ENCODE peak calls at places on chromosomes 13 and 19, in five cellular contexts. U, L, N, C and J are unnamed samples.

GRCh38 chr13:72648513-72649065 is 78.8 kb downstream of the MZT1 start:
- DNase-seq in U (peak; percentile 9), L (no peak), N (no peak), C (no peak), J (no peak)

GRCh38 chr13:106561551-106562170 is 6.3 kb downstream of the ARGLU1 start:
- DNase-seq in U (no peak), L (no peak), N (no peak), C (peak; percentile 26), J (no peak)

GRCh38 chr19:38769635-38770211 is 3.6 kb downstream of the LGALS7 start:
- DNase-seq in U (peak; percentile 77), L (no peak), N (peak; percentile 4), C (peak; percentile 87), J (peak; percentile 95)

GRCh38 chr13:98476106-98476505 is 100.8 kb downstream of the STK24 start:
- DNase-seq in U (no peak), L (no peak), N (no peak), C (no peak), J (no peak)

GRCh38 chr13:22506286-22506685 is 674.5 kb upstream of the SGCG start:
- DNase-seq in U (no peak), L (no peak), N (no peak), C (no peak), J (no peak)

GRCh38 chr19:34851277-34851804 is 75.4 kb upstream of the ZNF30 start:
- DNase-seq in U (no peak), L (peak; percentile 19), N (no peak), C (no peak), J (no peak)

GRCh38 chr19:51572908-51573307 is 1.8 kb downstream of the ZNF175 start:
- DNase-seq in U (peak; percentile 5), L (no peak), N (no peak), C (no peak), J (no peak)

GRCh38 chr19:19865750-19866598 is at the start of gene ZNF253:
- DNase-seq in U (peak; percentile 99), L (peak; percentile 69), N (peak; percentile 96), C (peak; percentile 89), J (peak; percentile 97)

GRCh38 chr13:30033681-30034447 is 183.4 kb upstream of the UBL3 start:
- DNase-seq in U (peak; percentile 90), L (no peak), N (peak; percentile 86), C (no peak), J (no peak)

GRCh38 chr13:109626386-109627171 is 159.8 kb downstream of the IRS2 start:
- DNase-seq in U (no peak), L (no peak), N (no peak), C (no peak), J (no peak)

GRCh38 chr13:27336005-27336673 is 65.5 kb downstream of the RASL11A start:
- DNase-seq in U (no peak), L (no peak), N (no peak), C (no peak), J (no peak)

GRCh38 chr19:18304194-18304495 is 18.7 kb downstream of the LSM4 start:
- DNase-seq in U (peak; percentile 16), L (no peak), N (no peak), C (no peak), J (no peak)

GRCh38 chr13:109818891-109819290 is 32.5 kb upstream of the IRS2 start:
- DNase-seq in U (peak; percentile 80), L (no peak), N (peak; percentile 55), C (no peak), J (no peak)

GRCh38 chr19:42422576-42423461 is 4.4 kb downstream of the LIPE start:
- DNase-seq in U (no peak), L (no peak), N (no peak), C (peak; percentile 72), J (peak; percentile 79)

GRCh38 chr19:51066816-51067215 is 1.9 kb upstream of the KLK13 start:
- DNase-seq in U (no peak), L (no peak), N (no peak), C (no peak), J (no peak)

GRCh38 chr19:12731337-12731736 is 3.1 kb downstream of the TRIR start:
- DNase-seq in U (no peak), L (no peak), N (no peak), C (no peak), J (no peak)

GRCh38 chr19:4059931-4060620 is 6.6 kb downstream of the ZBTB7A start:
- DNase-seq in U (no peak), L (no peak), N (no peak), C (no peak), J (peak; percentile 77)

GRCh38 chr13:102651892-102652291 is 43.0 kb downstream of the METTL21C start:
- DNase-seq in U (peak; percentile 25), L (no peak), N (no peak), C (peak; percentile 10), J (no peak)

GRCh38 chr13:100297413-100297812 is 208.5 kb downstream of the PCCA start:
- DNase-seq in U (no peak), L (no peak), N (no peak), C (no peak), J (no peak)

GRCh38 chr19:35345671-35346111 is 2.0 kb upstream of the FFAR1 start:
- DNase-seq in U (no peak), L (no peak), N (no peak), C (no peak), J (peak; percentile 47)

GRCh38 chr13:114339779-114340534 is 25.7 kb downstream of the CHAMP1 start:
- DNase-seq in U (peak; percentile 76), L (no peak), N (peak; percentile 28), C (no peak), J (no peak)

GRCh38 chr19:926595-927043 is 784 bp downstream of the ARID3A start:
- DNase-seq in U (peak; percentile 62), L (no peak), N (no peak), C (peak; percentile 47), J (peak; percentile 90)

GRCh38 chr19:18762125-18763023 is 28.7 kb downstream of the COMP start:
- DNase-seq in U (no peak), L (peak; percentile 50), N (no peak), C (no peak), J (peak; percentile 79)

GRCh38 chr19:44813331-44814131 is 4.6 kb downstream of the BCAM start:
- DNase-seq in U (no peak), L (no peak), N (no peak), C (peak; percentile 39), J (no peak)

GRCh38 chr13:79457948-79458347 is 23.0 kb upstream of the NDFIP2 start:
- DNase-seq in U (peak; percentile 41), L (no peak), N (no peak), C (no peak), J (no peak)

GRCh38 chr13:112061367-112062046 is 5.4 kb upstream of the SOX1 start:
- DNase-seq in U (no peak), L (no peak), N (no peak), C (peak; percentile 31), J (no peak)

GRCh38 chr13:49635599-49636433 is 7.5 kb downstream of the ARL11 start:
- DNase-seq in U (no peak), L (no peak), N (no peak), C (no peak), J (no peak)

GRCh38 chr19:29542776-29543175 is 17.0 kb downstream of the VSTM2B start:
- DNase-seq in U (no peak), L (no peak), N (no peak), C (no peak), J (peak; percentile 38)

GRCh38 chr13:99496322-99497142 is 4.7 kb upstream of the TM9SF2 start:
- DNase-seq in U (peak; percentile 40), L (no peak), N (no peak), C (no peak), J (peak; percentile 82)

GRCh38 chr13:100100115-100100879 is 11.4 kb downstream of the PCCA start:
- DNase-seq in U (peak; percentile 81), L (no peak), N (no peak), C (no peak), J (no peak)

GRCh38 chr19:6068711-6069110 is 41.6 kb downstream of the RFX2 start:
- DNase-seq in U (no peak), L (no peak), N (no peak), C (no peak), J (no peak)

GRCh38 chr13:114104626-114105350 is 27.6 kb downstream of the RASA3 start:
- DNase-seq in U (no peak), L (no peak), N (no peak), C (no peak), J (peak; percentile 54)

GRCh38 chr13:44283598-44283997 is 90.0 kb upstream of the SERP2 start:
- DNase-seq in U (no peak), L (no peak), N (no peak), C (no peak), J (no peak)

GRCh38 chr19:3322199-3322978 is 44.0 kb upstream of the NFIC start:
- DNase-seq in U (no peak), L (no peak), N (no peak), C (no peak), J (no peak)

GRCh38 chr19:47663435-47663910 is 49.7 kb upstream of the EHD2 start:
- DNase-seq in U (peak; percentile 93), L (peak; percentile 32), N (peak; percentile 62), C (no peak), J (no peak)